ENCODE peak calls at places on chromosomes 16 and 17, in seven cellular contexts. One of them, this sample, is unnamed.

GRCh38 chr16:4097826-4098240 is 18.4 kb downstream of the ADCY9 start:
- DNase-seq in T-helper 2 cell: no peak
- DNase-seq in A549: no peak
- DNase-seq in HTR-8/SVneo: no peak
- DNase-seq in T-helper 1 cell: no peak
- DNase-seq in anterior cingulate cortex: no peak
- DNase-seq in upper lobe of right lung: no peak
- DNase-seq in this sample: no peak

GRCh38 chr16:66930189-66930588 is 4.0 kb downstream of the CIAO2B start:
- DNase-seq in T-helper 2 cell: no peak
- DNase-seq in A549: no peak
- DNase-seq in HTR-8/SVneo: no peak
- DNase-seq in T-helper 1 cell: no peak
- DNase-seq in anterior cingulate cortex: no peak
- DNase-seq in upper lobe of right lung: no peak
- DNase-seq in this sample: no peak

GRCh38 chr16:84942786-84943185 is 68.5 kb downstream of the ZDHHC7 start:
- DNase-seq in T-helper 2 cell: no peak
- DNase-seq in A549: no peak
- DNase-seq in HTR-8/SVneo: no peak
- DNase-seq in T-helper 1 cell: no peak
- DNase-seq in anterior cingulate cortex: no peak
- DNase-seq in upper lobe of right lung: no peak
- DNase-seq in this sample: no peak

GRCh38 chr16:84577034-84577803 is 40.7 kb downstream of the COTL1 start:
- DNase-seq in T-helper 2 cell: no peak
- DNase-seq in A549: no peak
- DNase-seq in HTR-8/SVneo: no peak
- DNase-seq in T-helper 1 cell: no peak
- DNase-seq in anterior cingulate cortex: no peak
- DNase-seq in upper lobe of right lung: no peak
- DNase-seq in this sample: no peak

GRCh38 chr17:12987120-12987519 is 30.7 kb downstream of the ELAC2 start:
- DNase-seq in T-helper 2 cell: no peak
- DNase-seq in A549: no peak
- DNase-seq in HTR-8/SVneo: no peak
- DNase-seq in T-helper 1 cell: no peak
- DNase-seq in anterior cingulate cortex: no peak
- DNase-seq in upper lobe of right lung: no peak
- DNase-seq in this sample: no peak

GRCh38 chr16:5557966-5558365 is 460.4 kb upstream of the EEF2KMT start:
- DNase-seq in T-helper 2 cell: no peak
- DNase-seq in A549: no peak
- DNase-seq in HTR-8/SVneo: no peak
- DNase-seq in T-helper 1 cell: no peak
- DNase-seq in anterior cingulate cortex: no peak
- DNase-seq in upper lobe of right lung: no peak
- DNase-seq in this sample: no peak

GRCh38 chr17:17570207-17570797 is 21.2 kb downstream of the PEMT start:
- DNase-seq in T-helper 2 cell: no peak
- DNase-seq in A549: peak; percentile 80
- DNase-seq in HTR-8/SVneo: peak; percentile 65
- DNase-seq in T-helper 1 cell: no peak
- DNase-seq in anterior cingulate cortex: no peak
- DNase-seq in upper lobe of right lung: no peak
- DNase-seq in this sample: no peak

GRCh38 chr17:66567234-66568170 is 265.1 kb downstream of the PRKCA start:
- DNase-seq in T-helper 2 cell: peak; percentile 43
- DNase-seq in A549: peak; percentile 78
- DNase-seq in HTR-8/SVneo: peak; percentile 82
- DNase-seq in T-helper 1 cell: peak; percentile 64
- DNase-seq in anterior cingulate cortex: peak; percentile 22
- DNase-seq in upper lobe of right lung: peak; percentile 85
- DNase-seq in this sample: peak; percentile 62

GRCh38 chr16:87926246-87927194 is 9.8 kb downstream of the CA5A start:
- DNase-seq in T-helper 2 cell: no peak
- DNase-seq in A549: no peak
- DNase-seq in HTR-8/SVneo: no peak
- DNase-seq in T-helper 1 cell: no peak
- DNase-seq in anterior cingulate cortex: no peak
- DNase-seq in upper lobe of right lung: peak; percentile 81
- DNase-seq in this sample: no peak

GRCh38 chr17:78896091-78896833 is 6.7 kb downstream of the CEP295NL start:
- DNase-seq in T-helper 2 cell: no peak
- DNase-seq in A549: no peak
- DNase-seq in HTR-8/SVneo: no peak
- DNase-seq in T-helper 1 cell: no peak
- DNase-seq in anterior cingulate cortex: no peak
- DNase-seq in upper lobe of right lung: no peak
- DNase-seq in this sample: no peak

GRCh38 chr16:10256855-10257641 is 74.8 kb upstream of the GRIN2A start:
- DNase-seq in T-helper 2 cell: peak; percentile 14
- DNase-seq in A549: peak; percentile 56
- DNase-seq in HTR-8/SVneo: peak; percentile 66
- DNase-seq in T-helper 1 cell: peak; percentile 19
- DNase-seq in anterior cingulate cortex: no peak
- DNase-seq in upper lobe of right lung: no peak
- DNase-seq in this sample: no peak

GRCh38 chr17:69609495-69610315 is 195.2 kb downstream of the MAP2K6 start:
- DNase-seq in T-helper 2 cell: no peak
- DNase-seq in A549: no peak
- DNase-seq in HTR-8/SVneo: peak; percentile 27
- DNase-seq in T-helper 1 cell: no peak
- DNase-seq in anterior cingulate cortex: no peak
- DNase-seq in upper lobe of right lung: no peak
- DNase-seq in this sample: no peak

GRCh38 chr16:14501331-14502255 is 128.5 kb downstream of the PARN start:
- DNase-seq in T-helper 2 cell: no peak
- DNase-seq in A549: peak; percentile 78
- DNase-seq in HTR-8/SVneo: peak; percentile 81
- DNase-seq in T-helper 1 cell: no peak
- DNase-seq in anterior cingulate cortex: peak; percentile 34
- DNase-seq in upper lobe of right lung: peak; percentile 90
- DNase-seq in this sample: peak; percentile 89

GRCh38 chr17:27296427-27296979 is 2.6 kb downstream of the WSB1 start:
- DNase-seq in T-helper 2 cell: no peak
- DNase-seq in A549: peak; percentile 28
- DNase-seq in HTR-8/SVneo: no peak
- DNase-seq in T-helper 1 cell: no peak
- DNase-seq in anterior cingulate cortex: no peak
- DNase-seq in upper lobe of right lung: no peak
- DNase-seq in this sample: no peak

GRCh38 chr17:44900894-44901293 is 1.6 kb upstream of the EFTUD2 start:
- DNase-seq in T-helper 2 cell: no peak
- DNase-seq in A549: no peak
- DNase-seq in HTR-8/SVneo: no peak
- DNase-seq in T-helper 1 cell: no peak
- DNase-seq in anterior cingulate cortex: no peak
- DNase-seq in upper lobe of right lung: no peak
- DNase-seq in this sample: no peak

GRCh38 chr17:40122944-40123810 is 1.4 kb downstream of the MSL1 start:
- DNase-seq in T-helper 2 cell: peak; percentile 35
- DNase-seq in A549: peak; percentile 72
- DNase-seq in HTR-8/SVneo: no peak
- DNase-seq in T-helper 1 cell: peak; percentile 38
- DNase-seq in anterior cingulate cortex: no peak
- DNase-seq in upper lobe of right lung: peak; percentile 66
- DNase-seq in this sample: no peak

GRCh38 chr16:17412221-17412620 is 58.5 kb downstream of the XYLT1 start:
- DNase-seq in T-helper 2 cell: no peak
- DNase-seq in A549: no peak
- DNase-seq in HTR-8/SVneo: no peak
- DNase-seq in T-helper 1 cell: no peak
- DNase-seq in anterior cingulate cortex: no peak
- DNase-seq in upper lobe of right lung: no peak
- DNase-seq in this sample: no peak

GRCh38 chr17:38579934-38580333 is 25.8 kb downstream of the SRCIN1 start:
- DNase-seq in T-helper 2 cell: no peak
- DNase-seq in A549: peak; percentile 80
- DNase-seq in HTR-8/SVneo: peak; percentile 94
- DNase-seq in T-helper 1 cell: no peak
- DNase-seq in anterior cingulate cortex: no peak
- DNase-seq in upper lobe of right lung: no peak
- DNase-seq in this sample: no peak